ENCODE peak calls at places on chromosome 14, in ten cellular contexts. V is RWPE2, N is H1, R is psoas muscle, M is IMR-90, D is adipocyte, K is left ventricle myocardium inferior, Y is uterus, Q is spleen, O is tibial artery. G is an unnamed sample.

GRCh38 chr14:21088687-21089086 is 9.8 kb downstream of the ZNF219 start:
- DNase-seq in D (no peak), V (no peak), M (no peak), Y (no peak), N (no peak), R (no peak), Q (no peak), K (no peak), O (no peak), G (no peak)

GRCh38 chr14:62432955-62433354 is 612.3 kb downstream of the KCNH5 start:
- DNase-seq in M (no peak), D (no peak), R (no peak), K (no peak), N (no peak), V (no peak), Y (no peak), O (no peak), Q (no peak), G (no peak)

GRCh38 chr14:64736271-64737131 is 32.3 kb downstream of the PLEKHG3 start:
- DNase-seq in V (peak; percentile 64), Y (no peak), D (no peak), O (no peak), M (no peak), R (no peak), Q (peak; percentile 64), N (peak; percentile 62), K (peak; percentile 19), G (peak; percentile 18)

GRCh38 chr14:84254205-84254788 is 1275.6 kb upstream of the FLRT2 start:
- DNase-seq in N (no peak), M (no peak), R (no peak), Y (no peak), Q (no peak), V (no peak), D (peak; percentile 48), O (no peak), K (no peak), G (peak; percentile 42)

GRCh38 chr14:75279739-75280447 is 1.3 kb downstream of the FOS start:
- DNase-seq in M (peak; percentile 27), K (peak; percentile 29), O (no peak), D (peak; percentile 49), V (peak; percentile 76), Q (peak; percentile 85), N (peak; percentile 75), R (peak; percentile 36), Y (peak; percentile 56), G (peak; percentile 45)

GRCh38 chr14:72736348-72736747 is 157.6 kb downstream of the DPF3 start:
- DNase-seq in K (no peak), N (no peak), Y (no peak), M (peak; percentile 83), O (no peak), V (no peak), Q (no peak), R (no peak), D (peak; percentile 42), G (no peak)

GRCh38 chr14:57834001-57834598 is 31.8 kb downstream of the SLC35F4 start:
- DNase-seq in M (no peak), Y (no peak), N (no peak), R (no peak), V (no peak), K (no peak), Q (no peak), D (no peak), O (no peak), G (no peak)

GRCh38 chr14:101359221-101360044 is 201.9 kb upstream of the DIO3 start:
- DNase-seq in Y (peak; percentile 86), R (peak; percentile 75), O (peak; percentile 88), K (peak; percentile 68), Q (peak; percentile 57), V (no peak), M (no peak), N (no peak), D (no peak), G (no peak)

GRCh38 chr14:105378873-105379685 is 19.3 kb upstream of the TEX22 start:
- DNase-seq in N (no peak), Q (no peak), R (no peak), M (no peak), V (no peak), D (no peak), K (no peak), Y (no peak), O (no peak), G (no peak)

GRCh38 chr14:55354500-55354899 is 57.1 kb downstream of the ATG14 start:
- DNase-seq in K (peak; percentile 20), R (peak; percentile 19), O (no peak), D (peak; percentile 64), N (peak; percentile 56), M (peak; percentile 48), V (no peak), Y (peak; percentile 17), Q (no peak), G (peak; percentile 34)

GRCh38 chr14:61472025-61472672 is 150.8 kb downstream of the PRKCH start:
- DNase-seq in Q (peak; percentile 83), Y (no peak), V (no peak), M (peak; percentile 99), O (peak; percentile 20), N (no peak), K (peak; percentile 56), D (peak; percentile 95), R (no peak), G (peak; percentile 60)

GRCh38 chr14:104247336-104248202 is 109.2 kb downstream of the KIF26A start:
- DNase-seq in R (no peak), Q (peak; percentile 65), M (no peak), Y (peak; percentile 7), O (peak; percentile 13), V (peak; percentile 64), K (no peak), N (no peak), D (no peak), G (no peak)

DNA sequence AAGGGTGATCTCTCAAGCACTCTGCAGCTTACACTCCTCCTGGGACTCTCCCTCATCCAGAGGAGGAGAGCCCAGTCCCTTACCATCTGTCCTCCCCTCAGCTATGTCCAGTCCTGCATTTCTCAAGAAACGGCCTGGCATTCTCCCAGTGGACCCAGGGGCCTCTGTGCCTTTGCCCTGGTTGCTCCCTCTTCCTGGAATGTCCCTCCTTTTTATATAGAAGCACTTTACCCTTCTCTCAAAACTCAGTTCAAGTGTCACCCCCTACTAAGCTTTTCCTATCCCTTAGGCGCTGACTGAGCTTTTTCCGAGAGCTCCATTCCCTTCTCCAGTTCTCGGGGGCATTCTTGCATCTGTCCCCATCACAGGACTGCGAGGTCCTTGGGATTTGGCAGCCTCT is 8.9 kb upstream of the GLRX5 start:
- DNase-seq in K (no peak), V (no peak), O (no peak), D (no peak), M (no peak), Y (no peak), N (no peak), Q (no peak), R (no peak), G (no peak)
- H3K4me1 ChIP-seq in K (peaks cover 65% of the 10 kb centered on the region), V (peaks cover 51% of the 10 kb centered on the region), O (peaks cover 49% of the 10 kb centered on the region), D (peaks cover 68% of the 10 kb centered on the region), M (peaks cover 38% of the 10 kb centered on the region), Y (peaks cover 9% of the 10 kb centered on the region), N (no peaks in the 10 kb centered on the region), Q (peaks cover 16% of the 10 kb centered on the region), R (peaks cover 24% of the 10 kb centered on the region), G (peaks cover 57% of the 10 kb centered on the region)

DNA sequence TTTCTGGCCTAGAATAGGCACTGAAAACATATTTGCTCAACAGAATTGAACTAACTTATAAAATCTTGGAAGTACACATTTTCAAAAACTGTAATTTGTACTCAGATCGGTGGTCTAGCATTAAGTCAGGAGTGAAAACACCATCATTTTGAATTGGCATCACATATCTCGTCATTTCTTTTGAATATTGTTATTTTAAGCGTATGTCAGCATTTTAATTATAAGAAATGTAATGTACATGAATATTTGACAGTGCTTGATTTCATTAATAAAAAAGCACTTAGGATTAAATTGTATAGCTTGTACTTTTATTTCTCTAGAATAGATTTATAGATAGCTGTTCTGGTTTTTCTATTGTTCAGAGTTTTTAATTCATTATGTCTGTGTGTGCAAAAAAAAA is 892.2 kb downstream of the BCL11B start:
- DNase-seq in Y (no peak), Q (no peak), O (no peak), D (no peak), R (no peak), K (no peak), M (no peak), N (no peak), V (no peak), G (no peak)
- H3K4me1 ChIP-seq in Y (no peaks in the 10 kb centered on the region), Q (no peaks in the 10 kb centered on the region), O (no peaks in the 10 kb centered on the region), D (no peaks in the 10 kb centered on the region), R (no peaks in the 10 kb centered on the region), K (no peaks in the 10 kb centered on the region), M (no peaks in the 10 kb centered on the region), N (no peaks in the 10 kb centered on the region), V (peaks cover 15% of the 10 kb centered on the region), G (no peaks in the 10 kb centered on the region)

GRCh38 chr14:37571391-37571790 is 23.7 kb downstream of the FOXA1 start:
- DNase-seq in K (no peak), R (no peak), N (no peak), V (no peak), M (no peak), D (no peak), Q (no peak), Y (no peak), O (no peak), G (no peak)

GRCh38 chr14:37566811-37567371 is 28.2 kb downstream of the FOXA1 start:
- DNase-seq in O (no peak), Q (no peak), R (no peak), N (no peak), K (no peak), V (no peak), M (no peak), D (peak; percentile 32), Y (no peak), G (no peak)

GRCh38 chr14:37563189-37563588 is 31.9 kb downstream of the FOXA1 start:
- DNase-seq in K (no peak), M (no peak), N (no peak), V (no peak), R (no peak), O (no peak), D (no peak), Q (no peak), Y (no peak), G (no peak)

GRCh38 chr14:37569729-37570128 is 25.3 kb downstream of the FOXA1 start:
- DNase-seq in D (no peak), Q (no peak), V (no peak), R (no peak), M (no peak), O (no peak), K (no peak), N (no peak), Y (no peak), G (no peak)

DNA sequence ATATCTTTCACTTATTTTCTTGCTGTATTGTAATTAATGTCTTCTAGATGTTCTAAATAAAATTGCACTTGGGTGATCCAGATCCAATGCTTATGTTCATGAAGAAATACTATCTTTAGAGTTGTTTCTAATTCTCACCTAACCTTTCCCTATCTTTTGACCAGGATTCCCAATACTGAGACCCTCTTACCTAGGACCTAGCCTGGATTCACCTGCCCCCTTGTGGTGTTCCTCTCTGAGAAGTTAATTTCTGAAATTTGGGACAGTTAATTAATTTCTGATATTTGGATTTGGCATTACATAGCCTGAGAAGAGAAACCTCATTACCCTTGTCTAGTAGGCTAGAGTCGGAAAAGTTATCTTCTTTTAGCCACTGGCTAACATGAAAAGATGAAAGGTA is 29.5 kb downstream of the FOXA1 start:
- DNase-seq in Q (no peak), D (no peak), N (no peak), Y (no peak), M (no peak), O (no peak), V (no peak), K (no peak), R (no peak), G (no peak)
- H3K4me1 ChIP-seq in Q (no peaks in the 10 kb centered on the region), D (peaks cover 5% of the 10 kb centered on the region), N (no peaks in the 10 kb centered on the region), Y (no peaks in the 10 kb centered on the region), M (no peaks in the 10 kb centered on the region), O (peaks cover 9% of the 10 kb centered on the region), V (peaks cover 21% of the 10 kb centered on the region), K (peaks cover 5% of the 10 kb centered on the region), R (no peaks in the 10 kb centered on the region), G (no peaks in the 10 kb centered on the region)

GRCh38 chr14:68279437-68279720 is 459.8 kb downstream of the RAD51B start:
- DNase-seq in R (no peak), N (no peak), K (no peak), D (no peak), V (no peak), Q (no peak), M (no peak), Y (no peak), O (no peak), G (no peak)
- H3K4me1 ChIP-seq in R (peaks cover 11% of the 10 kb centered on the region), N (peaks cover 4% of the 10 kb centered on the region), K (peaks cover 16% of the 10 kb centered on the region), D (peaks cover 33% of the 10 kb centered on the region), V (peaks cover 9% of the 10 kb centered on the region), Q (peaks cover 36% of the 10 kb centered on the region), M (peaks cover 3% of the 10 kb centered on the region), Y (no peaks in the 10 kb centered on the region), O (peaks cover 33% of the 10 kb centered on the region), G (peaks cover 15% of the 10 kb centered on the region)